ENCODE peak calls at places on chromosome 6, in five cellular contexts. L is activated naive CD4-positive, alpha-beta T cell; K is CD4-positive, alpha-beta memory T cell; F is A549; E is HTR-8/SVneo. C is an unnamed sample.

GRCh38 chr6:28489366-28490190 is 26.0 kb downstream of the GPX6 start:
- DNase-seq in L (no peak), K (no peak), F (peak; percentile 91), E (peak; percentile 86), C (peak; percentile 31)

GRCh38 chr6:26240981-26241770 is 123.8 kb upstream of the BTN3A2 start:
- DNase-seq in L (no peak), K (peak; percentile 82), F (no peak), E (no peak), C (no peak)

GRCh38 chr6:5025911-5026819 is 22.3 kb upstream of the RPP40 start:
- DNase-seq in L (no peak), K (no peak), F (no peak), E (no peak), C (no peak)

GRCh38 chr6:16634855-16635254 is 126.4 kb downstream of the ATXN1 start:
- DNase-seq in L (no peak), K (no peak), F (no peak), E (no peak), C (no peak)

GRCh38 chr6:83536034-83536646 is 23.8 kb downstream of the PRSS35 start:
- DNase-seq in L (no peak), K (peak; percentile 43), F (peak; percentile 52), E (peak; percentile 15), C (no peak)

GRCh38 chr6:3885262-3886036 is 36.3 kb downstream of the FAM50B start:
- DNase-seq in L (no peak), K (no peak), F (peak; percentile 62), E (peak; percentile 45), C (no peak)

GRCh38 chr6:39688494-39688893 is 36.7 kb downstream of the KIF6 start:
- DNase-seq in L (no peak), K (no peak), F (no peak), E (no peak), C (no peak)

GRCh38 chr6:17013701-17014100 is 88.1 kb upstream of the STMND1 start:
- DNase-seq in L (no peak), K (no peak), F (no peak), E (peak; percentile 58), C (no peak)

GRCh38 chr6:5712349-5713215 is 294.1 kb downstream of the NRN1 start:
- DNase-seq in L (no peak), K (no peak), F (no peak), E (no peak), C (no peak)

GRCh38 chr6:36126553-36127458 is 3.5 kb upstream of the MAPK13 start:
- DNase-seq in L (no peak), K (no peak), F (peak; percentile 11), E (no peak), C (no peak)

GRCh38 chr6:137217801-137218472 is 1.2 kb downstream of the IFNGR1 start:
- DNase-seq in L (no peak), K (no peak), F (no peak), E (no peak), C (no peak)

GRCh38 chr6:8025191-8025590 is 39.0 kb downstream of the BLOC1S5 start:
- DNase-seq in L (no peak), K (no peak), F (no peak), E (no peak), C (no peak)

GRCh38 chr6:157714153-157714490 is 108.9 kb upstream of the SNX9 start:
- DNase-seq in L (no peak), K (no peak), F (no peak), E (no peak), C (no peak)

GRCh38 chr6:45927421-45928234 is 88.0 kb downstream of the CLIC5 start:
- DNase-seq in L (no peak), K (no peak), F (no peak), E (no peak), C (no peak)

GRCh38 chr6:66429220-66429619 is 722.2 kb upstream of the EYS start:
- DNase-seq in L (no peak), K (no peak), F (no peak), E (no peak), C (no peak)

GRCh38 chr6:22320750-22321149 is 23.9 kb upstream of the PRL start:
- DNase-seq in L (no peak), K (no peak), F (peak; percentile 67), E (peak; percentile 56), C (no peak)

GRCh38 chr6:16523550-16524379 is 237.5 kb downstream of the ATXN1 start:
- DNase-seq in L (no peak), K (no peak), F (no peak), E (peak; percentile 42), C (no peak)

GRCh38 chr6:13528232-13528631 is 40.8 kb upstream of the GFOD1 start:
- DNase-seq in L (no peak), K (no peak), F (peak; percentile 2), E (no peak), C (no peak)

GRCh38 chr6:170376386-170377084 is 70.0 kb downstream of the FAM120B start:
- DNase-seq in L (no peak), K (no peak), F (no peak), E (no peak), C (no peak)

GRCh38 chr6:121592955-121593665 is 157.7 kb downstream of the GJA1 start:
- DNase-seq in L (no peak), K (no peak), F (no peak), E (no peak), C (no peak)

GRCh38 chr6:159134701-159135364 is 34.4 kb upstream of the FNDC1 start:
- DNase-seq in L (peak; percentile 54), K (peak; percentile 75), F (peak; percentile 55), E (peak; percentile 60), C (peak; percentile 42)

GRCh38 chr6:36997811-36998722 is 7.4 kb upstream of the FGD2 start:
- DNase-seq in L (no peak), K (no peak), F (no peak), E (no peak), C (no peak)

GRCh38 chr6:70849348-70850069 is 107.4 kb downstream of the B3GAT2 start:
- DNase-seq in L (no peak), K (no peak), F (no peak), E (no peak), C (no peak)

GRCh38 chr6:44708208-44708607 is 320.7 kb downstream of the CDC5L start:
- DNase-seq in L (no peak), K (no peak), F (no peak), E (no peak), C (no peak)

GRCh38 chr6:14454467-14454763 is 336.8 kb downstream of the CD83 start:
- DNase-seq in L (peak; percentile 26), K (peak; percentile 56), F (no peak), E (no peak), C (no peak)

GRCh38 chr6:39184906-39185580 is 44.2 kb downstream of the KCNK5 start:
- DNase-seq in L (no peak), K (no peak), F (no peak), E (no peak), C (no peak)

GRCh38 chr6:5656226-5656625 is 350.5 kb downstream of the NRN1 start:
- DNase-seq in L (no peak), K (no peak), F (no peak), E (no peak), C (no peak)

GRCh38 chr6:30885481-30885998 is 1.2 kb downstream of the DDR1 start:
- DNase-seq in L (no peak), K (no peak), F (peak; percentile 60), E (no peak), C (no peak)

GRCh38 chr6:34529665-34530327 is 26.3 kb downstream of the SPDEF start:
- DNase-seq in L (no peak), K (no peak), F (peak; percentile 34), E (no peak), C (no peak)

GRCh38 chr6:161200610-161201201 is 73.2 kb downstream of the AGPAT4 start:
- DNase-seq in L (no peak), K (no peak), F (no peak), E (no peak), C (no peak)

GRCh38 chr6:22383016-22383415 is 86.2 kb upstream of the PRL start:
- DNase-seq in L (no peak), K (no peak), F (no peak), E (no peak), C (no peak)